ENCODE peak calls at places on chromosomes 4 and X, in six cellular contexts. Y, D, B, Q, J and T are unnamed samples.
A peak's percentile ranks its signal among the peaks of the same experiment; 100 is the strongest.

GRCh38 chr4:101355767-101356702 is 8.7 kb upstream of the PPP3CA start:
- DNase-seq in Y (no peak), B (no peak), D (no peak), Q (peak; percentile 94), J (no peak), T (peak; percentile 93)

GRCh38 chr4:119646347-119647071 is 17.9 kb upstream of the PDE5A start:
- DNase-seq in Q (peak; percentile 81), D (no peak), J (no peak), B (no peak), Y (no peak), T (no peak)

GRCh38 chrX:137432609-137433008 is 133.3 kb upstream of the ZIC3 start:
- DNase-seq in B (no peak), Q (no peak), J (no peak), Y (no peak), D (no peak), T (no peak)

GRCh38 chr4:87046111-87046510 is 111.3 kb downstream of the AFF1 start:
- DNase-seq in J (no peak), D (no peak), Y (no peak), B (no peak), Q (peak; percentile 47), T (no peak)

GRCh38 chr4:15755781-15756180 is 22.3 kb upstream of the CD38 start:
- DNase-seq in Y (no peak), Q (peak; percentile 41), D (no peak), B (no peak), J (no peak), T (peak; percentile 53)

GRCh38 chrX:67692246-67692645 is 148.4 kb downstream of the AR start:
- DNase-seq in D (no peak), B (no peak), Y (no peak), J (no peak), Q (peak; percentile 84), T (peak; percentile 32)

GRCh38 chr4:112156546-112156945 is 11.3 kb downstream of the FAM241A start:
- DNase-seq in Y (no peak), B (no peak), J (no peak), Q (no peak), D (no peak), T (no peak)

GRCh38 chrX:134601240-134601639 is 57.0 kb downstream of the PLAC1 start:
- DNase-seq in J (no peak), Q (peak; percentile 49), Y (no peak), B (no peak), D (no peak), T (peak; percentile 35)

GRCh38 chrX:15616531-15616930 is 15.8 kb upstream of the ACE2 start:
- DNase-seq in Q (no peak), D (no peak), J (no peak), Y (no peak), B (no peak), T (no peak)

GRCh38 chr4:3373468-3373867 is 68.3 kb upstream of the HGFAC start:
- DNase-seq in Y (no peak), B (no peak), J (no peak), Q (no peak), D (no peak), T (no peak)

GRCh38 chr4:54228064-54228527 is 997 bp upstream of the PDGFRA start:
- DNase-seq in B (peak; percentile 50), J (peak; percentile 79), Y (peak; percentile 91), Q (peak; percentile 68), D (peak; percentile 17), T (peak; percentile 80)

GRCh38 chr4:97587912-97588311 is 555.4 kb downstream of the STPG2 start:
- DNase-seq in B (no peak), D (no peak), Q (peak; percentile 22), J (no peak), Y (no peak), T (peak; percentile 17)

GRCh38 chrX:94288325-94288724 is 614.3 kb downstream of the FAM133A start:
- DNase-seq in Y (no peak), D (no peak), B (no peak), Q (no peak), J (no peak), T (no peak)

GRCh38 chrX:106707771-106708454 is 18.6 kb upstream of the RNF128 start:
- DNase-seq in Q (peak; percentile 97), J (no peak), B (no peak), D (no peak), Y (no peak), T (peak; percentile 89)

GRCh38 chrX:48761674-48762471 is at the start of gene GLOD5:
- DNase-seq in D (no peak), Q (peak; percentile 2), Y (peak; percentile 71), B (no peak), J (peak; percentile 23), T (peak; percentile 26)

GRCh38 chrX:13387656-13388421 is 68.0 kb upstream of the ATXN3L start:
- DNase-seq in Y (no peak), J (no peak), D (no peak), B (no peak), Q (peak; percentile 80), T (peak; percentile 49)